ENCODE peak calls at places on chromosomes 4 and X, in ten cellular contexts. J is fibroblast of pulmonary artery, A is epithelial cell of esophagus, K is lung, M is mesothelial cell of epicardium, F is GM23338, N is cardiac muscle cell, C is A549, W is astrocyte of the spinal cord, U is prostate gland. L is an unnamed sample.

GRCh38 chr4:56130609-56131150 is 181.9 kb downstream of the CEP135 start:
- DNase-seq in J (peak; percentile 35), A (peak; percentile 16), K (no peak), M (no peak), F (no peak), N (no peak), C (no peak), W (peak; percentile 45), U (no peak), L (no peak)

GRCh38 chr4:139763668-139764067 is 98.0 kb downstream of the MGST2 start:
- DNase-seq in J (peak; percentile 23), A (no peak), K (no peak), M (no peak), F (no peak), N (no peak), C (no peak), W (no peak), U (peak; percentile 21), L (no peak)

GRCh38 chrX:120560842-120561633 is at the start of gene CUL4B:
- DNase-seq in J (peak; percentile 97), A (peak; percentile 92), K (peak; percentile 93), M (peak; percentile 89), F (peak; percentile 89), N (peak; percentile 98), C (peak; percentile 79), W (peak; percentile 98), U (peak; percentile 89), L (peak; percentile 95)

GRCh38 chr4:81913427-81913878 is 441.7 kb upstream of the RASGEF1B start:
- DNase-seq in J (peak; percentile 49), A (peak; percentile 63), K (peak; percentile 60), M (peak; percentile 54), F (peak; percentile 94), N (peak; percentile 72), C (peak; percentile 24), W (peak; percentile 1), U (peak; percentile 6), L (peak; percentile 74)

GRCh38 chr4:135718019-135718418 is 1516.4 kb upstream of the PABPC4L start:
- DNase-seq in J (peak; percentile 18), A (peak; percentile 17), K (no peak), M (no peak), F (no peak), N (no peak), C (no peak), W (peak; percentile 34), U (no peak), L (no peak)

GRCh38 chrX:42686706-42687105 is 91.3 kb downstream of the PPP1R2C start:
- DNase-seq in J (peak; percentile 20), A (peak; percentile 82), K (no peak), M (no peak), F (no peak), N (peak; percentile 13), C (no peak), W (no peak), U (no peak), L (no peak)

GRCh38 chr4:65259251-65259650 is 411.0 kb downstream of the EPHA5 start:
- DNase-seq in J (no peak), A (no peak), K (no peak), M (no peak), F (no peak), N (no peak), C (no peak), W (no peak), U (no peak), L (no peak)

GRCh38 chr4:181181331-181181730 is 1061.9 kb upstream of the TENM3 start:
- DNase-seq in J (no peak), A (peak; percentile 78), K (no peak), M (no peak), F (no peak), N (no peak), C (no peak), W (no peak), U (no peak), L (no peak)

GRCh38 chr4:150387983-150388382 is 194.0 kb upstream of the MAB21L2 start:
- DNase-seq in J (no peak), A (peak; percentile 14), K (no peak), M (no peak), F (no peak), N (no peak), C (no peak), W (no peak), U (no peak), L (no peak)

GRCh38 chr4:181860157-181860556 is 383.0 kb upstream of the TENM3 start:
- DNase-seq in J (peak; percentile 27), A (no peak), K (no peak), M (no peak), F (no peak), N (peak; percentile 74), C (no peak), W (peak; percentile 29), U (no peak), L (no peak)

GRCh38 chr4:25258980-25259578 is 25.2 kb downstream of the PI4K2B start:
- DNase-seq in J (peak; percentile 37), A (peak; percentile 51), K (no peak), M (no peak), F (no peak), N (peak; percentile 34), C (no peak), W (peak; percentile 47), U (no peak), L (no peak)

GRCh38 chr4:1523033-1523432 is 116.8 kb upstream of the NKX1-1 start:
- DNase-seq in J (no peak), A (no peak), K (no peak), M (no peak), F (no peak), N (no peak), C (no peak), W (no peak), U (no peak), L (no peak)

GRCh38 chr4:142091085-142091513 is 454.7 kb downstream of the IL15 start:
- DNase-seq in J (peak; percentile 100), A (peak; percentile 87), K (no peak), M (no peak), F (no peak), N (peak; percentile 99), C (peak; percentile 16), W (peak; percentile 96), U (no peak), L (no peak)

GRCh38 chr4:15894923-15895411 is 43.6 kb downstream of the FGFBP1 start:
- DNase-seq in J (peak; percentile 17), A (peak; percentile 81), K (no peak), M (no peak), F (no peak), N (no peak), C (peak; percentile 8), W (no peak), U (no peak), L (no peak)

GRCh38 chr4:99405433-99406115 is 29.6 kb downstream of the ADH7 start:
- DNase-seq in J (peak; percentile 90), A (peak; percentile 77), K (peak; percentile 74), M (peak; percentile 80), F (peak; percentile 79), N (peak; percentile 92), C (peak; percentile 2), W (peak; percentile 81), U (peak; percentile 69), L (peak; percentile 69)

GRCh38 chr4:10121568-10122097 is 5.0 kb upstream of the WDR1 start:
- DNase-seq in J (no peak), A (no peak), K (no peak), M (no peak), F (no peak), N (no peak), C (no peak), W (no peak), U (no peak), L (no peak)

GRCh38 chrX:68185161-68185560 is 248.1 kb downstream of the OPHN1 start:
- DNase-seq in J (no peak), A (no peak), K (no peak), M (no peak), F (no peak), N (no peak), C (no peak), W (no peak), U (no peak), L (no peak)

GRCh38 chr4:5220028-5220427 is 168.7 kb downstream of the STK32B start:
- DNase-seq in J (peak; percentile 4), A (peak; percentile 1), K (no peak), M (no peak), F (peak; percentile 58), N (peak; percentile 2), C (no peak), W (no peak), U (no peak), L (no peak)

GRCh38 chrX:69133561-69134542 is 31.4 kb downstream of the PJA1 start:
- DNase-seq in J (peak; percentile 78), A (peak; percentile 71), K (no peak), M (no peak), F (peak; percentile 86), N (peak; percentile 84), C (peak; percentile 58), W (peak; percentile 63), U (peak; percentile 4), L (peak; percentile 1)

GRCh38 chr4:8304827-8305695 is 35.5 kb downstream of the HTRA3 start:
- DNase-seq in J (no peak), A (no peak), K (no peak), M (no peak), F (no peak), N (no peak), C (no peak), W (no peak), U (no peak), L (no peak)

GRCh38 chr4:26088433-26088928 is 174.5 kb downstream of the SMIM20 start:
- DNase-seq in J (peak; percentile 38), A (peak; percentile 82), K (no peak), M (no peak), F (no peak), N (peak; percentile 33), C (no peak), W (peak; percentile 41), U (peak; percentile 33), L (peak; percentile 55)

GRCh38 chr4:112519689-112520597 is 4.0 kb upstream of the NEUROG2 start:
- DNase-seq in J (no peak), A (no peak), K (no peak), M (no peak), F (peak; percentile 78), N (no peak), C (no peak), W (no peak), U (no peak), L (peak; percentile 33)
- TF ChIP-seq CTCF in J (no peak), A (no peak), K (no peak), M (no peak), F (peak; percentile 54), N (no peak), C (no peak), W (no peak), U (no peak), L (no peak)

GRCh38 chr4:165802452-165802851 is 70.6 kb upstream of the TLL1 start:
- DNase-seq in J (no peak), A (no peak), K (no peak), M (no peak), F (no peak), N (no peak), C (no peak), W (no peak), U (no peak), L (no peak)
- TF ChIP-seq CTCF in J (no peak), A (no peak), K (no peak), M (no peak), F (no peak), N (no peak), C (no peak), W (no peak), U (no peak), L (no peak)

GRCh38 chr4:122827258-122827887 is 742 bp downstream of the FGF2 start:
- DNase-seq in J (peak; percentile 34), A (no peak), K (no peak), M (peak; percentile 50), F (peak; percentile 45), N (peak; percentile 64), C (peak; percentile 47), W (peak; percentile 50), U (no peak), L (peak; percentile 26)
- TF ChIP-seq CTCF in J (peak; percentile 15), A (no peak), K (no peak), M (no peak), F (no peak), N (peak; percentile 15), C (no peak), W (peak; percentile 36), U (no peak), L (no peak)

GRCh38 chrX:150205011-150205410 is 158.1 kb upstream of the MAMLD1 start:
- DNase-seq in J (peak; percentile 40), A (no peak), K (no peak), M (no peak), F (peak; percentile 2), N (peak; percentile 52), C (no peak), W (no peak), U (no peak), L (no peak)
- TF ChIP-seq CTCF in J (no peak), A (no peak), K (no peak), M (no peak), F (peak; percentile 0), N (no peak), C (peak; percentile 13), W (no peak), U (no peak), L (no peak)